ENCODE peak calls at places on chromosomes 6 and 20, in five cellular contexts. A is K562, Z is HepG2, N is A549, M is GM12878. I is an unnamed sample.
A peak's percentile ranks its signal among the peaks of the same experiment; 100 is the strongest.

GRCh38 chr6:147395158-147395557 is 113.3 kb upstream of the SAMD5 start:
- DNase-seq in A (no peak), Z (no peak), N (no peak), M (no peak), I (no peak)

GRCh38 chr20:9353180-9353915 is 161.0 kb upstream of the LAMP5 start:
- DNase-seq in A (no peak), Z (no peak), N (no peak), M (no peak), I (no peak)

GRCh38 chr20:46308258-46309157 is at the start of gene CDH22:
- DNase-seq in A (peak; percentile 67), Z (peak; percentile 48), N (peak; percentile 49), M (no peak), I (peak; percentile 84)

GRCh38 chr6:166658792-166659150 is 31.7 kb upstream of the RPS6KA2 start:
- DNase-seq in A (no peak), Z (no peak), N (no peak), M (no peak), I (no peak)

GRCh38 chr6:13761361-13762036 is 49.9 kb upstream of the RANBP9 start:
- DNase-seq in A (no peak), Z (no peak), N (no peak), M (no peak), I (no peak)

GRCh38 chr6:158018370-158018771 is 36.7 kb downstream of the SYNJ2 start:
- DNase-seq in A (no peak), Z (no peak), N (no peak), M (no peak), I (no peak)

GRCh38 chr20:24696396-24696795 is 227.0 kb downstream of the SYNDIG1 start:
- DNase-seq in A (no peak), Z (no peak), N (no peak), M (no peak), I (no peak)

GRCh38 chr6:121848523-121849255 is 413.2 kb downstream of the GJA1 start:
- DNase-seq in A (no peak), Z (no peak), N (no peak), M (no peak), I (no peak)

GRCh38 chr20:56843817-56844216 is 214.7 kb downstream of the TFAP2C start:
- DNase-seq in A (peak; percentile 22), Z (no peak), N (peak; percentile 33), M (no peak), I (peak; percentile 63)

GRCh38 chr20:24100370-24101011 is 111.9 kb upstream of the GGTLC1 start:
- DNase-seq in A (peak; percentile 24), Z (peak; percentile 70), N (peak; percentile 77), M (no peak), I (peak; percentile 63)

GRCh38 chr20:32189691-32190607 is 17.6 kb downstream of the PLAGL2 start:
- DNase-seq in A (no peak), Z (no peak), N (no peak), M (no peak), I (peak; percentile 93)

GRCh38 chr6:8192067-8192466 is 89.7 kb upstream of the EEF1E1 start:
- DNase-seq in A (no peak), Z (no peak), N (no peak), M (no peak), I (peak; percentile 18)

GRCh38 chr6:3355358-3356055 is 96.8 kb downstream of the PSMG4 start:
- DNase-seq in A (peak; percentile 59), Z (no peak), N (no peak), M (no peak), I (peak; percentile 38)

GRCh38 chr20:47854687-47855212 is 69.5 kb upstream of the SULF2 start:
- DNase-seq in A (no peak), Z (peak; percentile 69), N (peak; percentile 65), M (no peak), I (peak; percentile 82)

GRCh38 chr6:148883270-148883669 is 136.4 kb downstream of the UST start:
- DNase-seq in A (no peak), Z (no peak), N (no peak), M (no peak), I (no peak)

GRCh38 chr6:166775923-166776220 is 148.8 kb upstream of the RPS6KA2 start:
- DNase-seq in A (no peak), Z (no peak), N (no peak), M (no peak), I (no peak)

GRCh38 chr6:12538881-12539357 is 177.6 kb upstream of the PHACTR1 start:
- DNase-seq in A (no peak), Z (peak; percentile 79), N (peak; percentile 5), M (no peak), I (no peak)

GRCh38 chr6:138404666-138405337 is 779 bp downstream of the HEBP2 start:
- DNase-seq in A (peak; percentile 54), Z (no peak), N (no peak), M (no peak), I (no peak)

GRCh38 chr20:7155282-7155681 is 387.8 kb downstream of the BMP2 start:
- DNase-seq in A (no peak), Z (no peak), N (no peak), M (no peak), I (no peak)

GRCh38 chr6:94636780-94637385 is 940.5 kb upstream of the MANEA start:
- DNase-seq in A (no peak), Z (peak; percentile 32), N (peak; percentile 33), M (no peak), I (peak; percentile 67)

GRCh38 chr20:37529214-37529967 is 1.7 kb upstream of the BLCAP start:
- DNase-seq in A (no peak), Z (peak; percentile 44), N (peak; percentile 26), M (no peak), I (no peak)

GRCh38 chr20:8126190-8126589 is 5.9 kb upstream of the PLCB1 start:
- DNase-seq in A (no peak), Z (no peak), N (peak; percentile 9), M (no peak), I (no peak)

GRCh38 chr20:46629341-46629740 is 21.9 kb downstream of the SLC13A3 start:
- DNase-seq in A (no peak), Z (no peak), N (no peak), M (no peak), I (no peak)

GRCh38 chr6:25652007-25652515 is at the start of gene SCGN:
- DNase-seq in A (peak; percentile 59), Z (peak; percentile 55), N (peak; percentile 21), M (no peak), I (peak; percentile 91)

GRCh38 chr6:170464080-170464479 is 89.0 kb downstream of the PSMB1 start:
- DNase-seq in A (no peak), Z (no peak), N (no peak), M (no peak), I (no peak)

GRCh38 chr6:16802071-16802470 is 40.8 kb upstream of the ATXN1 start:
- DNase-seq in A (no peak), Z (no peak), N (no peak), M (no peak), I (no peak)

GRCh38 chr6:9225441-9225871 is 790.1 kb upstream of the SLC35B3 start:
- DNase-seq in A (no peak), Z (no peak), N (no peak), M (no peak), I (no peak)

GRCh38 chr20:36339646-36340592 is 33.8 kb downstream of the DLGAP4 start:
- DNase-seq in A (no peak), Z (no peak), N (no peak), M (no peak), I (peak; percentile 76)

GRCh38 chr20:13430346-13431002 is 208.3 kb downstream of the TASP1 start:
- DNase-seq in A (no peak), Z (peak; percentile 92), N (peak; percentile 35), M (peak; percentile 17), I (no peak)

GRCh38 chr6:4608361-4609115 is 167.7 kb upstream of the CDYL start:
- DNase-seq in A (no peak), Z (no peak), N (no peak), M (no peak), I (no peak)

GRCh38 chr20:24389686-24390085 is 79.7 kb upstream of the SYNDIG1 start:
- DNase-seq in A (no peak), Z (no peak), N (no peak), M (no peak), I (no peak)

GRCh38 chr6:107941627-107942026 is 16.4 kb downstream of the SEC63 start:
- DNase-seq in A (peak; percentile 22), Z (no peak), N (no peak), M (no peak), I (no peak)

DNA sequence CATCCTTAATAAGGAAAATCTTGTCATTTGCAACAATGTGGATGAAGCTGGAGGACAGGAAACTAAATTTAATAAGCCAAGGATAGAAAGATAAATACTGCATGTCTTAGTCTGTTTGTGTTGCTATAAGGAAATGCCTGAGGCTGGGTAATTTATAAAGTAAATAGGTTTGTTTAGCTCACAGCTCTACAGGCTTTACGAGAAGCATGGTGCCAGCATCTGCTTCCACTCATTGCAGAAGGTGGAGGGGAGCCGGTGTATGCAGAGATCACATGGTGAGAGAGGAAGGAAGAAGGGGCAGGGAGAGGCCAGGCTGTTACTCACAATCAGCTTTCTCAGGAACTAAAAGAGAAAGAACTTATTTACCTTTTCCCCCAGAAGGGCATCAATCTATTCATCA is 118.9 kb upstream of the SMLR1 start:
- DNase-seq in A (no peak), Z (no peak), N (peak; percentile 2), M (no peak), I (no peak)
- TF ChIP-seq JUNB in A (no peak), Z (no peak), N (no peak), M (no peak), I (no peak)

DNA sequence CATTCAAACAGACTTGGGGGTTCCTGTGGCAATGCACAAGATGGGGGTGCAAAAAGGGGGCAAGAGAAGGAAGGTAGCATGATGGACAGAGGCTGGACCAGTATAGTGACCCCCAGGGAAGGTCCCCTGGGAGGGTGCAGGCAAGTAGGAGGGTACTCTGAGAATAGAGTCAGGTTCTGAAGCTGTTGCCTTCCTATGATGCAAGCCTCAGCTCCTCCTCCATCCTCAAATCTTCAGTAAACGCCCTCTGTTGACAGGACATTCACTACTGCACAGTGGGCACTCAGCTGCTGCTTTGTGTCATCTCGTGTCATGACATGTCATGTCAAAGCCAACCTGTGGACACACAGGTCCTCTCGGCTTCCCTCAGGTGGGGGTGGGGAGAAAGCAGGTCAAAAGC is 5.8 kb upstream of the SDCBP2 start:
- DNase-seq in A (peak; percentile 30), Z (peak; percentile 63), N (peak; percentile 49), M (no peak), I (peak; percentile 36)
- TF ChIP-seq JUNB in A (no peak), Z (no peak), N (no peak), M (no peak), I (no peak)

GRCh38 chr20:63025534-63026331 is 19.0 kb upstream of the BHLHE23 start:
- DNase-seq in A (no peak), Z (no peak), N (peak; percentile 23), M (no peak), I (peak; percentile 41)
- TF ChIP-seq JUNB in A (no peak), Z (no peak), N (no peak), M (no peak), I (no peak)

DNA sequence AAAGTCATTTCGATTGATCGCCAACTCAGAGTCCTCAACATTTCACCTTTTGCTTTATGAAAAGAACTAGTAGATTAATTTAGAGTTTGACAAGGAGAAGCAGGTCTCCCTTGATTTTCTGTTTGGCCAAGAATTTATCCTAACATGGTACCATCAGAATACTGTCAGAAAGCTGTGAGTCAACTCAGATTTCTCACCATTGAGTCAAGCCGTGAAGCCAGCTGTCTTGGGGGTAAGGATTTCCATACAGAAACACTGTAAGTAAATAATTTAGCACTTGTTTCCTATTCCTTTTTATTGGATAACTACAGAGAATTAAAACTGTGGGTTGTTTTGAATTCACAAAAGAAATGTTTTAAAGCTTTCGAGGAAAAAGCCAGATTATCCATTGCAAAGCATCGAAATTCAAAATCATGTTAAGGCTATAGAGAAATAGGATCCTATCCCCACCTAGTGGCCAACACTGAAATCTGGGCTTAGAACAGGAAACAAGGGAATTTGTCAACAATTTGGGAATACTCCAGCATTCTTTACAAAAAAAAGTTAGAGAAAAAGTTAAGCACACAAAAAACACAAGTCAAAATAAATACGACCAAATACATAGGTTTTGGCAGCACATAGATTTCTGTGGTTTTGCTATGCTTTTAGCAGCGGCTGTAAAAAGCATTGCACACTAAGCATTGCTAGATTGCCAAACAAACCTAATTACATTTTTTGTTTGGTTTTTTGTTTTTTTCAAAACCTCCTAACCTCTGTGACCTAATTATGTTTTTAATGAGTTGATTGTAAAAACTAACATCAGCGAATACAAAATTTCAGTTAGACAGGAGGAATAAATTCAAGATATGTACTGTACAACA is 44.2 kb downstream of the COL11A2 start:
- DNase-seq in A (no peak), Z (peak; percentile 51), N (peak; percentile 46), M (no peak), I (peak; percentile 77)
- TF ChIP-seq JUNB in A (no peak), Z (no peak), N (no peak), M (no peak), I (no peak)

I was measured in GM23338.